ENCODE peak calls at places on chromosomes 1 and 21, in nine cellular contexts. S, Q, R, E, Z, P, D, F and Y are unnamed samples.

GRCh38 chr1:47178020-47178419 is 11.8 kb downstream of the PDZK1IP1 start:
- DNase-seq in S (no peak), Q (no peak), R (no peak), E (no peak), Z (no peak), P (no peak), D (no peak), F (no peak), Y (no peak)

GRCh38 chr1:1945782-1946393 is 26.8 kb upstream of the TMEM52 start:
- DNase-seq in S (no peak), Q (no peak), R (no peak), E (no peak), Z (no peak), P (no peak), D (no peak), F (no peak), Y (no peak)

GRCh38 chr1:39919545-39919944 is 17.8 kb upstream of the MYCL start:
- DNase-seq in S (peak; percentile 9), Q (peak; percentile 58), R (peak; percentile 78), E (peak; percentile 48), Z (peak; percentile 61), P (no peak), D (no peak), F (peak; percentile 89), Y (peak; percentile 36)

GRCh38 chr1:27149714-27150113 is 5.2 kb downstream of the SLC9A1 start:
- DNase-seq in S (no peak), Q (no peak), R (no peak), E (no peak), Z (no peak), P (no peak), D (no peak), F (no peak), Y (no peak)

GRCh38 chr1:171210355-171210754 is 25.3 kb downstream of the FMO2 start:
- DNase-seq in S (no peak), Q (no peak), R (no peak), E (no peak), Z (no peak), P (no peak), D (no peak), F (no peak), Y (no peak)

GRCh38 chr1:160548960-160549664 is 26.1 kb upstream of the SLAMF6 start:
- DNase-seq in S (no peak), Q (no peak), R (no peak), E (no peak), Z (no peak), P (no peak), D (no peak), F (no peak), Y (no peak)

GRCh38 chr1:56806804-56807203 is 12.4 kb downstream of the FYB2 start:
- DNase-seq in S (no peak), Q (no peak), R (no peak), E (no peak), Z (no peak), P (no peak), D (no peak), F (no peak), Y (no peak)

GRCh38 chr1:200039849-200040479 is 12.5 kb downstream of the NR5A2 start:
- DNase-seq in S (no peak), Q (no peak), R (no peak), E (peak; percentile 19), Z (no peak), P (no peak), D (no peak), F (no peak), Y (no peak)

GRCh38 chr21:32340863-32341848 is 42.5 kb downstream of the MRAP start:
- DNase-seq in S (no peak), Q (no peak), R (no peak), E (no peak), Z (no peak), P (no peak), D (no peak), F (no peak), Y (no peak)